ENCODE peak calls at places on chromosome 17, in six cellular contexts. Q, V, G, T, N and M are unnamed samples.

GRCh38 chr17:73325527-73325842 is 13.7 kb upstream of the CDC42EP4 start:
- DNase-seq in Q (peak), V (no peak), G (no peak), T (no peak), N (no peak), M (peak)

GRCh38 chr17:1094591-1094990 is 85.2 kb downstream of the ABR start:
- DNase-seq in Q (no peak), V (no peak), G (no peak), T (no peak), N (no peak), M (no peak)

GRCh38 chr17:13194887-13195286 is 177.1 kb upstream of the ELAC2 start:
- DNase-seq in Q (no peak), V (no peak), G (no peak), T (no peak), N (no peak), M (no peak)

GRCh38 chr17:49739662-49740271 is 24.2 kb downstream of the FAM117A start:
- DNase-seq in Q (no peak), V (no peak), G (peak), T (peak), N (no peak), M (no peak)

GRCh38 chr17:34633351-34633750 is 54.0 kb downstream of the TMEM132E start:
- DNase-seq in Q (no peak), V (peak), G (no peak), T (no peak), N (peak), M (no peak)

GRCh38 chr17:54435966-54436365 is 464.7 kb upstream of the TOM1L1 start:
- DNase-seq in Q (no peak), V (peak), G (no peak), T (no peak), N (peak), M (no peak)

GRCh38 chr17:76726231-76726765 is at the start of gene JMJD6:
- DNase-seq in Q (peak), V (peak), G (no peak), T (no peak), N (peak), M (peak)

GRCh38 chr17:73357318-73357717 is 45.5 kb upstream of the CDC42EP4 start:
- DNase-seq in Q (no peak), V (no peak), G (no peak), T (no peak), N (no peak), M (no peak)

GRCh38 chr17:40122466-40122943 is 734 bp downstream of the MSL1 start:
- DNase-seq in Q (no peak), V (peak), G (no peak), T (no peak), N (peak), M (peak)

GRCh38 chr17:57519199-57519598 is 225.9 kb downstream of the CCDC182 start:
- DNase-seq in Q (no peak), V (no peak), G (no peak), T (no peak), N (no peak), M (peak)

GRCh38 chr17:77948690-77949114 is 9.8 kb upstream of the TNRC6C start:
- DNase-seq in Q (peak), V (peak), G (no peak), T (no peak), N (no peak), M (peak)

GRCh38 chr17:82058855-82059249 is 6.8 kb downstream of the DUS1L start:
- DNase-seq in Q (no peak), V (no peak), G (no peak), T (no peak), N (no peak), M (no peak)

GRCh38 chr17:50955667-50956120 is 89.5 kb upstream of the TOB1 start:
- DNase-seq in Q (no peak), V (no peak), G (no peak), T (no peak), N (no peak), M (no peak)

GRCh38 chr17:40065771-40066510 is 3.2 kb downstream of the THRA start:
- DNase-seq in Q (peak), V (peak), G (no peak), T (no peak), N (no peak), M (no peak)

GRCh38 chr17:69729937-69730336 is 315.4 kb downstream of the MAP2K6 start:
- DNase-seq in Q (peak), V (no peak), G (no peak), T (no peak), N (no peak), M (peak)

GRCh38 chr17:65901394-65901793 is 290.5 kb downstream of the CEP112 start:
- DNase-seq in Q (no peak), V (no peak), G (no peak), T (no peak), N (no peak), M (no peak)

GRCh38 chr17:35289222-35289621 is 46.4 kb downstream of the SLFN5 start:
- DNase-seq in Q (no peak), V (no peak), G (no peak), T (no peak), N (no peak), M (no peak)

GRCh38 chr17:12342609-12343248 is 322.1 kb downstream of the MAP2K4 start:
- DNase-seq in Q (no peak), V (peak), G (no peak), T (no peak), N (peak), M (no peak)

GRCh38 chr17:48871551-48872351 is 20.8 kb upstream of the ATP5MC1 start:
- DNase-seq in Q (no peak), V (no peak), G (no peak), T (no peak), N (no peak), M (no peak)

GRCh38 chr17:80363518-80364090 is 51.4 kb upstream of the ENDOV start:
- DNase-seq in Q (no peak), V (no peak), G (no peak), T (no peak), N (no peak), M (no peak)

GRCh38 chr17:16936536-16937310 is 35.2 kb downstream of the TNFRSF13B start:
- DNase-seq in Q (no peak), V (no peak), G (no peak), T (no peak), N (peak), M (no peak)

GRCh38 chr17:3888343-3889171 is 4.3 kb downstream of the CAMKK1 start:
- DNase-seq in Q (peak), V (peak), G (no peak), T (no peak), N (peak), M (peak)